ENCODE peak calls at places on chromosomes 12 and 14, in eight cellular contexts. O is IMR-90, U is kidney, C is MM.1S, K is HepG2, N is endodermal cell, F is SK-N-SH, X is neural progenitor cell. Y is an unnamed sample.

GRCh38 chr14:98592611-98593170 is 679.3 kb downstream of the BCL11B start:
- DNase-seq in N (no peak), X (peak), F (no peak), U (no peak), C (no peak), O (no peak), K (no peak), Y (no peak)

GRCh38 chr14:44895716-44896115 is 66.0 kb downstream of the KLHL28 start:
- DNase-seq in F (no peak), O (peak), N (no peak), X (no peak), U (no peak), C (no peak), K (no peak), Y (no peak)

GRCh38 chr14:23357261-23357660 is 4.6 kb upstream of the SLC22A17 start:
- DNase-seq in O (no peak), X (no peak), U (peak), C (no peak), F (no peak), K (no peak), N (no peak), Y (no peak)

GRCh38 chr14:89085154-89086059 is 261.0 kb downstream of the TTC8 start:
- DNase-seq in K (no peak), O (no peak), U (no peak), C (no peak), N (no peak), F (no peak), X (no peak), Y (no peak)

GRCh38 chr12:50326636-50327284 is 43.4 kb upstream of the LIMA1 start:
- DNase-seq in K (peak), X (no peak), N (peak), C (no peak), O (peak), U (no peak), F (no peak), Y (peak)

GRCh38 chr12:91574391-91574790 is 391.8 kb upstream of the DCN start:
- DNase-seq in C (peak), N (no peak), U (no peak), O (no peak), K (no peak), F (no peak), X (peak), Y (no peak)

GRCh38 chr12:7190268-7191055 is 976 bp downstream of the PEX5 start:
- DNase-seq in F (no peak), K (peak), O (peak), X (peak), C (no peak), U (peak), N (no peak), Y (peak)

GRCh38 chr14:90555126-90556049 is 158.6 kb downstream of the CALM1 start:
- DNase-seq in U (peak), K (no peak), X (no peak), F (no peak), N (no peak), C (no peak), O (no peak), Y (no peak)

GRCh38 chr14:49986344-49987014 is 93.6 kb downstream of the ARF6 start:
- DNase-seq in K (peak), N (no peak), O (peak), F (no peak), X (no peak), C (no peak), U (no peak), Y (no peak)

GRCh38 chr14:37665479-37665878 is 70.0 kb downstream of the TTC6 start:
- DNase-seq in O (no peak), C (no peak), F (no peak), N (no peak), U (no peak), K (no peak), X (no peak), Y (no peak)

GRCh38 chr14:84453541-84453940 is 1076.4 kb upstream of the FLRT2 start:
- DNase-seq in O (no peak), U (no peak), F (no peak), N (no peak), X (no peak), C (no peak), K (no peak), Y (no peak)

GRCh38 chr12:29316772-29317171 is 64.2 kb downstream of the ERGIC2 start:
- DNase-seq in N (peak), F (no peak), O (peak), K (no peak), C (no peak), U (no peak), X (peak), Y (no peak)

GRCh38 chr12:32490801-32491200 is 91.4 kb downstream of the FGD4 start:
- DNase-seq in O (no peak), X (peak), C (no peak), U (no peak), F (no peak), K (no peak), N (no peak), Y (no peak)

GRCh38 chr12:18165422-18165871 is 75.5 kb upstream of the RERGL start:
- DNase-seq in U (no peak), O (peak), N (no peak), K (no peak), C (peak), X (no peak), F (no peak), Y (no peak)

GRCh38 chr12:14066021-14066420 is 84.6 kb upstream of the GRIN2B start:
- DNase-seq in K (no peak), U (no peak), O (no peak), N (no peak), X (no peak), C (no peak), F (no peak), Y (no peak)

GRCh38 chr12:116028619-116029018 is 248.9 kb downstream of the MED13L start:
- DNase-seq in U (no peak), X (no peak), C (no peak), F (no peak), O (no peak), N (no peak), K (no peak), Y (no peak)

GRCh38 chr12:107379852-107380567 is 286.7 kb upstream of the CRY1 start:
- DNase-seq in F (no peak), N (no peak), X (no peak), C (no peak), K (peak), O (peak), U (no peak), Y (peak)

DNA sequence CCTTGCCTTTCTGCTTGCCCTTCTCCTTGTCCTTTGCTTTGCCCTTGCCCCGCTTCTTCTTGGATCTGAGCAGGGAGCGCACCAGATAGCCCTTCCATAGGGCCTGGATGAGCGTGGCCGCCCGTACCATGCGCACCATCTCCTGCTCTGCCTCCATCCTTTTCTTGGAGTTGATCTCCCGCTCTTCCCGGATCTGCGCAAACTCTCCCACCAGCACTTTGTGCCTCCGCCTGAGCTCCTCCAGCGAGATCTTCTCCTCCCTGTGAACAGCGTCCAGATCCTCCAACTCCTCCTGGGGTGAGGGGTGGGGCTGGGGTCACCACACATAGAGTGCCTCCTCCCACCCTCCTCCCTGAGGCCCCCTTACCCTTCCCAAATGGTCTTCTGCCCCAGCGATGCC is 10.1 kb downstream of the RITA1 start:
- DNase-seq in N (no peak), O (no peak), X (no peak), C (no peak), F (no peak), U (peak), K (no peak), Y (no peak)
- H3K9ac ChIP-seq in N (no peak), O (peak), X (no peak), C (no peak), F (no peak), U (no peak), K (no peak), Y (no peak)

DNA sequence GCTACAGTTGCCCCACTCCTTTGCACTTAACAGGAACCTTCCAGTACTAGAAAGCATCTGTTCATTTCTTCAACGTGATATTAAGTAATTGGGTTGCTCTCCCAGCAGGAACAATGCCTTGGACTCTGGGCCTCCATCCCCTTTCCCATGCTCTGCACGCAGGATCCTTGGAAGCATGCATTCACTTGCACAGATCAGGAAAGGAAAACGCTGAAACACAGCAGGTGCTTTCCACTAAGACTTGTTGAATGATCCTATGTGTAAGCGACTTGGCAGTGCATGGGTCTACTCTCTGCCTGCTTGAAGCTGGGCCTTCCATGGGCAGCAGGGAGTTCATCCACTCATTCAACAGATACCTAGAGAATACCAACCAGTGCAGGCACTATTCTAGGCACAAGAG is 2.3 kb downstream of the LTBP2 start:
- DNase-seq in X (no peak), C (no peak), O (peak), F (no peak), N (no peak), K (no peak), U (no peak), Y (no peak)
- H3K4me3 ChIP-seq in X (no peak), C (no peak), O (no peak), F (peak), N (no peak), K (no peak), U (peak), Y (no peak)

GRCh38 chr12:15591811-15592210 is 197.4 kb downstream of the EPS8 start:
- DNase-seq in C (no peak), K (no peak), U (no peak), X (no peak), N (no peak), F (no peak), O (no peak), Y (no peak)

GRCh38 chr12:15584366-15585041 is 204.7 kb downstream of the EPS8 start:
- DNase-seq in O (peak), U (no peak), K (peak), N (no peak), C (peak), F (peak), X (peak), Y (peak)

GRCh38 chr12:15589328-15590032 is 199.7 kb downstream of the EPS8 start:
- DNase-seq in N (no peak), X (no peak), O (no peak), U (no peak), C (no peak), F (no peak), K (no peak), Y (no peak)

GRCh38 chr12:15592934-15593333 is 196.3 kb downstream of the EPS8 start:
- DNase-seq in N (no peak), X (no peak), U (no peak), C (no peak), F (no peak), O (no peak), K (peak), Y (no peak)

DNA sequence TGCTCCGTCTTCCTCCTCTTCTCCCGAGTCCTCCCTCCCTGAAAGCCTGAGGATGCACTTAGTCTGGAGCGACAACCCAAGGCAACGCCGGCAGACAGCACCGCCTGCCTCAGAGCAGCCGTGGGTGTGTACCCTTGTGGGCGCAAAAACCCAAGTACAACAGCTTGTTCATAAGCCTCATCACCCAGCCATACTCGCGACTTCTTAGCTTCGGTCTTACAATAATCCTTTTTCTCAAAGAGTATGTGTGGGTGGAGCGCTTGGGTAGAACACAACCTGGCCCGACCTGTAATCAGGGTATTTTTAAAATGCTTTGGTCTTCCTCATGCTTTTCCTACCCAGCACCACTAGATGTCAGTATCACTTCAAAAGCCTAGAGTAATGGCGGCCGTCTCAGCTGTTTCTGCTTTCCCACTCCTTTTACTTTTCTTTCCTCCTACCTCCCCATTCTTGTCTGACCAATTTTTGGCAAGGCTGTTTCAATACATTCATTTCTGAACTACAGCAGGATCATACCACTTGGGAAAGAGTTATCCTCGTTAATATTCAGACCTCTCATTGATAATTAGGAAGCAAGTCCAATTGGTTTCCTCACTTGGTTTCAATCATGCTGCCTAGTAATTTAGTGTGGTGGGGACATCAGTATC is 198.9 kb downstream of the EPS8 start:
- DNase-seq in K (peak), N (peak), F (peak), U (no peak), X (peak), O (peak), C (peak), Y (peak)
- TF ChIP-seq CTCF in K (peak), N (peak), F (peak), U (peak), X (peak), O (peak), C (peak), Y (peak)

DNA sequence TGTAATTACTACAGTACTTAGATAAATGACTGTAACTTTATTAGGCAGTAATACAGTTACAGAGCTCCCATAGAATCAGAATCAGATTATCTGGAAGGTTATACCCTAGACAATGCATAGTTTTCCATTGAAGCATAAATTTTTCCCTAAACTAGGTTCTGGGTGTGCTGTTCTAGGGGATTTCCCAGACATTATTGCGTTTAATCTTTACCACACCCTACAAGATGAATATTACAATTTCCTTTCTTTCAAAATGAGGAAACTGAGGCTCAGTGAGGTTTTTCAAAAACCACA is 114.3 kb downstream of the C12orf75 start:
- DNase-seq in N (no peak), X (no peak), O (peak), C (no peak), U (no peak), F (no peak), K (no peak), Y (no peak)
- H3K9ac ChIP-seq in N (no peak), X (no peak), O (no peak), C (no peak), U (no peak), F (peak), K (no peak), Y (no peak)

Y was measured in colonic mucosa.